ENCODE peak calls at places on chromosomes 4 and X, in ten cellular contexts. One of them, this sample, is unnamed.

GRCh38 chrX:19953145-19953544 is 37.7 kb downstream of the BCLAF3 start:
- DNase-seq in A172: no peak
- DNase-seq in activated T-cell treated with anti-CD3 and anti-CD28 coated beads, Interleukin-2, amount 50 U/mL, for 72 hours: no peak
- DNase-seq in tibial artery: no peak
- DNase-seq in hepatic stellate cell: no peak
- DNase-seq in pancreas: no peak
- DNase-seq in mucosa of gallbladder: no peak
- DNase-seq in activated CD4-positive, alpha-beta T cell treated with anti-CD3 and anti-CD28 coated beads, Interleukin-2, amount 50 U/mL, for 48 hours: no peak
- DNase-seq in KG1: no peak
- DNase-seq in dermis microvascular lymphatic vessel endothelial cell: no peak
- DNase-seq in this sample: no peak

GRCh38 chr4:80184791-80185756 is 12.2 kb upstream of the PRDM8 start:
- DNase-seq in activated CD4-positive, alpha-beta T cell treated with anti-CD3 and anti-CD28 coated beads, Interleukin-2, amount 50 U/mL, for 48 hours: no peak
- DNase-seq in mucosa of gallbladder: no peak
- DNase-seq in pancreas: no peak
- DNase-seq in tibial artery: no peak
- DNase-seq in A172: peak
- DNase-seq in KG1: no peak
- DNase-seq in activated T-cell treated with anti-CD3 and anti-CD28 coated beads, Interleukin-2, amount 50 U/mL, for 72 hours: peak
- DNase-seq in hepatic stellate cell: peak
- DNase-seq in dermis microvascular lymphatic vessel endothelial cell: no peak
- DNase-seq in this sample: no peak

GRCh38 chr4:48131736-48132135 is 2.3 kb downstream of the TXK start:
- DNase-seq in KG1: no peak
- DNase-seq in mucosa of gallbladder: no peak
- DNase-seq in pancreas: no peak
- DNase-seq in dermis microvascular lymphatic vessel endothelial cell: no peak
- DNase-seq in hepatic stellate cell: no peak
- DNase-seq in activated CD4-positive, alpha-beta T cell treated with anti-CD3 and anti-CD28 coated beads, Interleukin-2, amount 50 U/mL, for 48 hours: no peak
- DNase-seq in tibial artery: no peak
- DNase-seq in A172: no peak
- DNase-seq in activated T-cell treated with anti-CD3 and anti-CD28 coated beads, Interleukin-2, amount 50 U/mL, for 72 hours: no peak
- DNase-seq in this sample: no peak

GRCh38 chrX:153775293-153775595 is 5.6 kb upstream of the SRPK3 start:
- DNase-seq in A172: no peak
- DNase-seq in activated CD4-positive, alpha-beta T cell treated with anti-CD3 and anti-CD28 coated beads, Interleukin-2, amount 50 U/mL, for 48 hours: no peak
- DNase-seq in activated T-cell treated with anti-CD3 and anti-CD28 coated beads, Interleukin-2, amount 50 U/mL, for 72 hours: no peak
- DNase-seq in mucosa of gallbladder: no peak
- DNase-seq in tibial artery: no peak
- DNase-seq in KG1: no peak
- DNase-seq in pancreas: peak
- DNase-seq in dermis microvascular lymphatic vessel endothelial cell: no peak
- DNase-seq in hepatic stellate cell: no peak
- DNase-seq in this sample: no peak

GRCh38 chr4:8744083-8744805 is 127.4 kb downstream of the HMX1 start:
- DNase-seq in pancreas: no peak
- DNase-seq in A172: no peak
- DNase-seq in tibial artery: peak
- DNase-seq in activated CD4-positive, alpha-beta T cell treated with anti-CD3 and anti-CD28 coated beads, Interleukin-2, amount 50 U/mL, for 48 hours: no peak
- DNase-seq in KG1: no peak
- DNase-seq in activated T-cell treated with anti-CD3 and anti-CD28 coated beads, Interleukin-2, amount 50 U/mL, for 72 hours: no peak
- DNase-seq in mucosa of gallbladder: no peak
- DNase-seq in hepatic stellate cell: no peak
- DNase-seq in dermis microvascular lymphatic vessel endothelial cell: no peak
- DNase-seq in this sample: peak

GRCh38 chrX:17377047-17377692 is 2.2 kb downstream of the NHS start:
- DNase-seq in KG1: no peak
- DNase-seq in dermis microvascular lymphatic vessel endothelial cell: no peak
- DNase-seq in pancreas: no peak
- DNase-seq in mucosa of gallbladder: peak
- DNase-seq in hepatic stellate cell: peak
- DNase-seq in activated CD4-positive, alpha-beta T cell treated with anti-CD3 and anti-CD28 coated beads, Interleukin-2, amount 50 U/mL, for 48 hours: peak
- DNase-seq in A172: peak
- DNase-seq in tibial artery: peak
- DNase-seq in activated T-cell treated with anti-CD3 and anti-CD28 coated beads, Interleukin-2, amount 50 U/mL, for 72 hours: peak
- DNase-seq in this sample: no peak

GRCh38 chr4:957581-958313 is 15.6 kb downstream of the DGKQ start:
- DNase-seq in A172: no peak
- DNase-seq in mucosa of gallbladder: no peak
- DNase-seq in tibial artery: peak
- DNase-seq in KG1: no peak
- DNase-seq in dermis microvascular lymphatic vessel endothelial cell: no peak
- DNase-seq in activated CD4-positive, alpha-beta T cell treated with anti-CD3 and anti-CD28 coated beads, Interleukin-2, amount 50 U/mL, for 48 hours: no peak
- DNase-seq in activated T-cell treated with anti-CD3 and anti-CD28 coated beads, Interleukin-2, amount 50 U/mL, for 72 hours: no peak
- DNase-seq in pancreas: no peak
- DNase-seq in hepatic stellate cell: no peak
- DNase-seq in this sample: peak

GRCh38 chrX:104913348-104913747 is 307.1 kb downstream of the TEX13A start:
- DNase-seq in A172: no peak
- DNase-seq in activated CD4-positive, alpha-beta T cell treated with anti-CD3 and anti-CD28 coated beads, Interleukin-2, amount 50 U/mL, for 48 hours: no peak
- DNase-seq in hepatic stellate cell: no peak
- DNase-seq in dermis microvascular lymphatic vessel endothelial cell: no peak
- DNase-seq in KG1: no peak
- DNase-seq in activated T-cell treated with anti-CD3 and anti-CD28 coated beads, Interleukin-2, amount 50 U/mL, for 72 hours: no peak
- DNase-seq in tibial artery: no peak
- DNase-seq in mucosa of gallbladder: no peak
- DNase-seq in pancreas: no peak
- DNase-seq in this sample: no peak

GRCh38 chr4:3202836-3203820 is 45.8 kb upstream of the MSANTD1 start:
- DNase-seq in KG1: no peak
- DNase-seq in activated CD4-positive, alpha-beta T cell treated with anti-CD3 and anti-CD28 coated beads, Interleukin-2, amount 50 U/mL, for 48 hours: peak
- DNase-seq in dermis microvascular lymphatic vessel endothelial cell: peak
- DNase-seq in pancreas: no peak
- DNase-seq in activated T-cell treated with anti-CD3 and anti-CD28 coated beads, Interleukin-2, amount 50 U/mL, for 72 hours: peak
- DNase-seq in mucosa of gallbladder: no peak
- DNase-seq in A172: no peak
- DNase-seq in hepatic stellate cell: no peak
- DNase-seq in tibial artery: peak
- DNase-seq in this sample: peak

GRCh38 chrX:42530027-42530426 is 247.9 kb downstream of the PPP1R2C start:
- DNase-seq in KG1: no peak
- DNase-seq in activated T-cell treated with anti-CD3 and anti-CD28 coated beads, Interleukin-2, amount 50 U/mL, for 72 hours: no peak
- DNase-seq in hepatic stellate cell: no peak
- DNase-seq in pancreas: no peak
- DNase-seq in dermis microvascular lymphatic vessel endothelial cell: no peak
- DNase-seq in tibial artery: no peak
- DNase-seq in A172: no peak
- DNase-seq in mucosa of gallbladder: no peak
- DNase-seq in activated CD4-positive, alpha-beta T cell treated with anti-CD3 and anti-CD28 coated beads, Interleukin-2, amount 50 U/mL, for 48 hours: no peak
- DNase-seq in this sample: no peak

GRCh38 chr4:183541081-183542045 is 36.5 kb downstream of the ING2 start:
- DNase-seq in pancreas: no peak
- DNase-seq in tibial artery: no peak
- DNase-seq in A172: no peak
- DNase-seq in dermis microvascular lymphatic vessel endothelial cell: no peak
- DNase-seq in activated T-cell treated with anti-CD3 and anti-CD28 coated beads, Interleukin-2, amount 50 U/mL, for 72 hours: no peak
- DNase-seq in mucosa of gallbladder: no peak
- DNase-seq in KG1: no peak
- DNase-seq in activated CD4-positive, alpha-beta T cell treated with anti-CD3 and anti-CD28 coated beads, Interleukin-2, amount 50 U/mL, for 48 hours: no peak
- DNase-seq in hepatic stellate cell: no peak
- DNase-seq in this sample: no peak

GRCh38 chr4:108172780-108173598 is 4.3 kb upstream of the LEF1 start:
- DNase-seq in A172: peak
- DNase-seq in pancreas: peak
- DNase-seq in tibial artery: no peak
- DNase-seq in mucosa of gallbladder: peak
- DNase-seq in dermis microvascular lymphatic vessel endothelial cell: no peak
- DNase-seq in activated CD4-positive, alpha-beta T cell treated with anti-CD3 and anti-CD28 coated beads, Interleukin-2, amount 50 U/mL, for 48 hours: peak
- DNase-seq in KG1: peak
- DNase-seq in hepatic stellate cell: peak
- DNase-seq in activated T-cell treated with anti-CD3 and anti-CD28 coated beads, Interleukin-2, amount 50 U/mL, for 72 hours: peak
- DNase-seq in this sample: no peak

GRCh38 chrX:136619889-136620505 is 28.0 kb upstream of the CD40LG start:
- DNase-seq in hepatic stellate cell: no peak
- DNase-seq in activated CD4-positive, alpha-beta T cell treated with anti-CD3 and anti-CD28 coated beads, Interleukin-2, amount 50 U/mL, for 48 hours: peak
- DNase-seq in KG1: no peak
- DNase-seq in pancreas: no peak
- DNase-seq in activated T-cell treated with anti-CD3 and anti-CD28 coated beads, Interleukin-2, amount 50 U/mL, for 72 hours: peak
- DNase-seq in tibial artery: no peak
- DNase-seq in mucosa of gallbladder: no peak
- DNase-seq in A172: no peak
- DNase-seq in dermis microvascular lymphatic vessel endothelial cell: no peak
- DNase-seq in this sample: no peak

GRCh38 chrX:53318766-53319353 is 37.5 kb upstream of the IQSEC2 start:
- DNase-seq in activated CD4-positive, alpha-beta T cell treated with anti-CD3 and anti-CD28 coated beads, Interleukin-2, amount 50 U/mL, for 48 hours: no peak
- DNase-seq in hepatic stellate cell: no peak
- DNase-seq in activated T-cell treated with anti-CD3 and anti-CD28 coated beads, Interleukin-2, amount 50 U/mL, for 72 hours: no peak
- DNase-seq in dermis microvascular lymphatic vessel endothelial cell: no peak
- DNase-seq in tibial artery: no peak
- DNase-seq in mucosa of gallbladder: no peak
- DNase-seq in A172: no peak
- DNase-seq in KG1: no peak
- DNase-seq in pancreas: no peak
- DNase-seq in this sample: peak

GRCh38 chr4:87353592-87353991 is 30.9 kb upstream of the HSD17B13 start:
- DNase-seq in activated T-cell treated with anti-CD3 and anti-CD28 coated beads, Interleukin-2, amount 50 U/mL, for 72 hours: peak
- DNase-seq in mucosa of gallbladder: no peak
- DNase-seq in A172: no peak
- DNase-seq in dermis microvascular lymphatic vessel endothelial cell: peak
- DNase-seq in KG1: no peak
- DNase-seq in tibial artery: peak
- DNase-seq in hepatic stellate cell: peak
- DNase-seq in pancreas: peak
- DNase-seq in activated CD4-positive, alpha-beta T cell treated with anti-CD3 and anti-CD28 coated beads, Interleukin-2, amount 50 U/mL, for 48 hours: peak
- DNase-seq in this sample: no peak

GRCh38 chr4:109164011-109164410 is 138.4 kb downstream of the COL25A1 start:
- DNase-seq in pancreas: no peak
- DNase-seq in activated T-cell treated with anti-CD3 and anti-CD28 coated beads, Interleukin-2, amount 50 U/mL, for 72 hours: no peak
- DNase-seq in tibial artery: no peak
- DNase-seq in KG1: no peak
- DNase-seq in dermis microvascular lymphatic vessel endothelial cell: no peak
- DNase-seq in hepatic stellate cell: peak
- DNase-seq in mucosa of gallbladder: no peak
- DNase-seq in activated CD4-positive, alpha-beta T cell treated with anti-CD3 and anti-CD28 coated beads, Interleukin-2, amount 50 U/mL, for 48 hours: no peak
- DNase-seq in A172: no peak
- DNase-seq in this sample: no peak

GRCh38 chr4:120874792-120875774 is 47.4 kb downstream of the PRDM5 start:
- DNase-seq in A172: no peak
- DNase-seq in KG1: no peak
- DNase-seq in mucosa of gallbladder: no peak
- DNase-seq in hepatic stellate cell: no peak
- DNase-seq in dermis microvascular lymphatic vessel endothelial cell: no peak
- DNase-seq in pancreas: peak
- DNase-seq in tibial artery: no peak
- DNase-seq in activated T-cell treated with anti-CD3 and anti-CD28 coated beads, Interleukin-2, amount 50 U/mL, for 72 hours: no peak
- DNase-seq in activated CD4-positive, alpha-beta T cell treated with anti-CD3 and anti-CD28 coated beads, Interleukin-2, amount 50 U/mL, for 48 hours: no peak
- DNase-seq in this sample: no peak

GRCh38 chrX:3094261-3094660 is 53.0 kb downstream of the ARSF start:
- DNase-seq in KG1: no peak
- DNase-seq in A172: peak
- DNase-seq in dermis microvascular lymphatic vessel endothelial cell: no peak
- DNase-seq in activated T-cell treated with anti-CD3 and anti-CD28 coated beads, Interleukin-2, amount 50 U/mL, for 72 hours: no peak
- DNase-seq in mucosa of gallbladder: peak
- DNase-seq in pancreas: no peak
- DNase-seq in hepatic stellate cell: peak
- DNase-seq in tibial artery: no peak
- DNase-seq in activated CD4-positive, alpha-beta T cell treated with anti-CD3 and anti-CD28 coated beads, Interleukin-2, amount 50 U/mL, for 48 hours: no peak
- DNase-seq in this sample: no peak

GRCh38 chrX:96453139-96453538 is 231.5 kb upstream of the DIAPH2 start:
- DNase-seq in KG1: no peak
- DNase-seq in mucosa of gallbladder: no peak
- DNase-seq in A172: no peak
- DNase-seq in hepatic stellate cell: no peak
- DNase-seq in activated CD4-positive, alpha-beta T cell treated with anti-CD3 and anti-CD28 coated beads, Interleukin-2, amount 50 U/mL, for 48 hours: no peak
- DNase-seq in tibial artery: no peak
- DNase-seq in activated T-cell treated with anti-CD3 and anti-CD28 coated beads, Interleukin-2, amount 50 U/mL, for 72 hours: no peak
- DNase-seq in pancreas: no peak
- DNase-seq in dermis microvascular lymphatic vessel endothelial cell: no peak
- DNase-seq in this sample: no peak

GRCh38 chr4:25098964-25099843 is 61.0 kb downstream of the SEPSECS start:
- DNase-seq in mucosa of gallbladder: peak
- DNase-seq in pancreas: peak
- DNase-seq in tibial artery: peak
- DNase-seq in activated CD4-positive, alpha-beta T cell treated with anti-CD3 and anti-CD28 coated beads, Interleukin-2, amount 50 U/mL, for 48 hours: no peak
- DNase-seq in activated T-cell treated with anti-CD3 and anti-CD28 coated beads, Interleukin-2, amount 50 U/mL, for 72 hours: no peak
- DNase-seq in dermis microvascular lymphatic vessel endothelial cell: no peak
- DNase-seq in hepatic stellate cell: peak
- DNase-seq in KG1: no peak
- DNase-seq in A172: peak
- DNase-seq in this sample: peak

GRCh38 chr4:60814549-60814948 is 385.6 kb upstream of the ADGRL3 start:
- DNase-seq in activated CD4-positive, alpha-beta T cell treated with anti-CD3 and anti-CD28 coated beads, Interleukin-2, amount 50 U/mL, for 48 hours: no peak
- DNase-seq in A172: no peak
- DNase-seq in mucosa of gallbladder: no peak
- DNase-seq in hepatic stellate cell: no peak
- DNase-seq in activated T-cell treated with anti-CD3 and anti-CD28 coated beads, Interleukin-2, amount 50 U/mL, for 72 hours: no peak
- DNase-seq in dermis microvascular lymphatic vessel endothelial cell: no peak
- DNase-seq in tibial artery: no peak
- DNase-seq in pancreas: no peak
- DNase-seq in KG1: no peak
- DNase-seq in this sample: no peak

GRCh38 chr4:147943159-147943638 is 211.3 kb downstream of the ARHGAP10 start:
- DNase-seq in A172: no peak
- DNase-seq in pancreas: no peak
- DNase-seq in tibial artery: no peak
- DNase-seq in hepatic stellate cell: no peak
- DNase-seq in activated CD4-positive, alpha-beta T cell treated with anti-CD3 and anti-CD28 coated beads, Interleukin-2, amount 50 U/mL, for 48 hours: no peak
- DNase-seq in activated T-cell treated with anti-CD3 and anti-CD28 coated beads, Interleukin-2, amount 50 U/mL, for 72 hours: no peak
- DNase-seq in dermis microvascular lymphatic vessel endothelial cell: no peak
- DNase-seq in KG1: peak
- DNase-seq in mucosa of gallbladder: no peak
- DNase-seq in this sample: no peak

GRCh38 chrX:18353931-18354368 is 538 bp downstream of the SCML2 start:
- DNase-seq in tibial artery: no peak
- DNase-seq in A172: no peak
- DNase-seq in mucosa of gallbladder: no peak
- DNase-seq in dermis microvascular lymphatic vessel endothelial cell: no peak
- DNase-seq in KG1: no peak
- DNase-seq in activated CD4-positive, alpha-beta T cell treated with anti-CD3 and anti-CD28 coated beads, Interleukin-2, amount 50 U/mL, for 48 hours: peak
- DNase-seq in hepatic stellate cell: peak
- DNase-seq in activated T-cell treated with anti-CD3 and anti-CD28 coated beads, Interleukin-2, amount 50 U/mL, for 72 hours: peak
- DNase-seq in pancreas: peak
- DNase-seq in this sample: no peak

GRCh38 chr4:111398906-111399330 is 746.3 kb upstream of the FAM241A start:
- DNase-seq in tibial artery: no peak
- DNase-seq in activated CD4-positive, alpha-beta T cell treated with anti-CD3 and anti-CD28 coated beads, Interleukin-2, amount 50 U/mL, for 48 hours: no peak
- DNase-seq in pancreas: no peak
- DNase-seq in activated T-cell treated with anti-CD3 and anti-CD28 coated beads, Interleukin-2, amount 50 U/mL, for 72 hours: no peak
- DNase-seq in dermis microvascular lymphatic vessel endothelial cell: no peak
- DNase-seq in KG1: no peak
- DNase-seq in hepatic stellate cell: no peak
- DNase-seq in mucosa of gallbladder: no peak
- DNase-seq in A172: no peak
- DNase-seq in this sample: no peak

GRCh38 chrX:24839331-24839730 is 145.6 kb downstream of the POLA1 start:
- DNase-seq in A172: no peak
- DNase-seq in activated CD4-positive, alpha-beta T cell treated with anti-CD3 and anti-CD28 coated beads, Interleukin-2, amount 50 U/mL, for 48 hours: no peak
- DNase-seq in hepatic stellate cell: no peak
- DNase-seq in KG1: no peak
- DNase-seq in mucosa of gallbladder: no peak
- DNase-seq in activated T-cell treated with anti-CD3 and anti-CD28 coated beads, Interleukin-2, amount 50 U/mL, for 72 hours: no peak
- DNase-seq in pancreas: no peak
- DNase-seq in tibial artery: no peak
- DNase-seq in dermis microvascular lymphatic vessel endothelial cell: no peak
- DNase-seq in this sample: no peak

GRCh38 chr4:106369456-106370060 is 980 bp upstream of the GIMD1 start:
- DNase-seq in dermis microvascular lymphatic vessel endothelial cell: peak
- DNase-seq in KG1: peak
- DNase-seq in activated CD4-positive, alpha-beta T cell treated with anti-CD3 and anti-CD28 coated beads, Interleukin-2, amount 50 U/mL, for 48 hours: no peak
- DNase-seq in activated T-cell treated with anti-CD3 and anti-CD28 coated beads, Interleukin-2, amount 50 U/mL, for 72 hours: peak
- DNase-seq in mucosa of gallbladder: peak
- DNase-seq in pancreas: no peak
- DNase-seq in A172: peak
- DNase-seq in hepatic stellate cell: peak
- DNase-seq in tibial artery: no peak
- DNase-seq in this sample: no peak

GRCh38 chr4:100100985-100101384 is 89.3 kb downstream of the DDIT4L start:
- DNase-seq in activated CD4-positive, alpha-beta T cell treated with anti-CD3 and anti-CD28 coated beads, Interleukin-2, amount 50 U/mL, for 48 hours: no peak
- DNase-seq in tibial artery: no peak
- DNase-seq in A172: no peak
- DNase-seq in hepatic stellate cell: no peak
- DNase-seq in activated T-cell treated with anti-CD3 and anti-CD28 coated beads, Interleukin-2, amount 50 U/mL, for 72 hours: no peak
- DNase-seq in KG1: no peak
- DNase-seq in pancreas: no peak
- DNase-seq in mucosa of gallbladder: no peak
- DNase-seq in dermis microvascular lymphatic vessel endothelial cell: no peak
- DNase-seq in this sample: no peak

GRCh38 chr4:15186149-15186548 is 183.9 kb downstream of the CPEB2 start:
- DNase-seq in dermis microvascular lymphatic vessel endothelial cell: no peak
- DNase-seq in mucosa of gallbladder: no peak
- DNase-seq in tibial artery: no peak
- DNase-seq in pancreas: no peak
- DNase-seq in hepatic stellate cell: no peak
- DNase-seq in KG1: no peak
- DNase-seq in A172: peak
- DNase-seq in activated T-cell treated with anti-CD3 and anti-CD28 coated beads, Interleukin-2, amount 50 U/mL, for 72 hours: no peak
- DNase-seq in activated CD4-positive, alpha-beta T cell treated with anti-CD3 and anti-CD28 coated beads, Interleukin-2, amount 50 U/mL, for 48 hours: no peak
- DNase-seq in this sample: no peak

This sample was measured in cardiac septum.